ENCODE peak calls at places on chromosomes 3 and 15, in six cellular contexts. One of them, this sample, is unnamed.

GRCh38 chr3:72810659-72811434 is 37.4 kb downstream of the SHQ1 start:
- DNase-seq in tibial artery: no peak
- DNase-seq in AG04450: no peak
- DNase-seq in A549: no peak
- DNase-seq in CD8-positive, alpha-beta T cell: no peak
- DNase-seq in uterus: no peak
- DNase-seq in this sample: no peak

GRCh38 chr3:138921316-138922292 is 25.3 kb downstream of the FOXL2 start:
- DNase-seq in tibial artery: no peak
- DNase-seq in A549: peak; percentile 21
- DNase-seq in uterus: no peak
- DNase-seq in CD8-positive, alpha-beta T cell: no peak
- DNase-seq in AG04450: peak; percentile 52
- DNase-seq in this sample: no peak

GRCh38 chr3:171284308-171285075 is 175.7 kb downstream of the TNIK start:
- DNase-seq in A549: peak; percentile 56
- DNase-seq in uterus: peak; percentile 87
- DNase-seq in AG04450: peak; percentile 89
- DNase-seq in CD8-positive, alpha-beta T cell: no peak
- DNase-seq in tibial artery: peak; percentile 80
- DNase-seq in this sample: peak; percentile 50

GRCh38 chr15:70023769-70024491 is 73.8 kb downstream of the TLE3 start:
- DNase-seq in CD8-positive, alpha-beta T cell: no peak
- DNase-seq in tibial artery: peak; percentile 74
- DNase-seq in AG04450: no peak
- DNase-seq in uterus: peak; percentile 77
- DNase-seq in A549: no peak
- DNase-seq in this sample: peak; percentile 52

GRCh38 chr3:102530443-102531195 is 95.8 kb downstream of the ZPLD1 start:
- DNase-seq in CD8-positive, alpha-beta T cell: no peak
- DNase-seq in AG04450: no peak
- DNase-seq in tibial artery: no peak
- DNase-seq in uterus: no peak
- DNase-seq in A549: peak; percentile 19
- DNase-seq in this sample: no peak

GRCh38 chr3:72273615-72274014 is 488.7 kb upstream of the PROK2 start:
- DNase-seq in AG04450: peak; percentile 80
- DNase-seq in tibial artery: no peak
- DNase-seq in A549: no peak
- DNase-seq in CD8-positive, alpha-beta T cell: no peak
- DNase-seq in uterus: no peak
- DNase-seq in this sample: no peak

GRCh38 chr3:34382859-34383258 is 584.4 kb downstream of the PDCD6IP start:
- DNase-seq in uterus: no peak
- DNase-seq in tibial artery: no peak
- DNase-seq in AG04450: no peak
- DNase-seq in CD8-positive, alpha-beta T cell: no peak
- DNase-seq in A549: no peak
- DNase-seq in this sample: no peak

GRCh38 chr15:101115887-101116680 is 135.8 kb downstream of the CHSY1 start:
- DNase-seq in uterus: peak; percentile 50
- DNase-seq in A549: no peak
- DNase-seq in CD8-positive, alpha-beta T cell: no peak
- DNase-seq in tibial artery: peak; percentile 40
- DNase-seq in AG04450: no peak
- DNase-seq in this sample: peak; percentile 53

GRCh38 chr3:13130464-13131193 is 57.4 kb upstream of the IQSEC1 start:
- DNase-seq in tibial artery: peak; percentile 0
- DNase-seq in AG04450: no peak
- DNase-seq in uterus: no peak
- DNase-seq in A549: no peak
- DNase-seq in CD8-positive, alpha-beta T cell: no peak
- DNase-seq in this sample: no peak

GRCh38 chr15:83747718-83748110 is 93.8 kb downstream of the ADAMTSL3 start:
- DNase-seq in CD8-positive, alpha-beta T cell: no peak
- DNase-seq in tibial artery: no peak
- DNase-seq in AG04450: no peak
- DNase-seq in A549: no peak
- DNase-seq in uterus: no peak
- DNase-seq in this sample: no peak

GRCh38 chr3:52195823-52196331 is 2.1 kb upstream of the ALAS1 start:
- DNase-seq in CD8-positive, alpha-beta T cell: no peak
- DNase-seq in AG04450: no peak
- DNase-seq in A549: no peak
- DNase-seq in uterus: no peak
- DNase-seq in tibial artery: peak; percentile 32
- DNase-seq in this sample: no peak

GRCh38 chr15:58931985-58932384 is 1.5 kb downstream of the SLTM start:
- DNase-seq in AG04450: no peak
- DNase-seq in A549: peak; percentile 22
- DNase-seq in uterus: no peak
- DNase-seq in tibial artery: no peak
- DNase-seq in CD8-positive, alpha-beta T cell: no peak
- DNase-seq in this sample: no peak

GRCh38 chr3:158103131-158103955 is 2.9 kb downstream of the SHOX2 start:
- DNase-seq in uterus: no peak
- DNase-seq in AG04450: no peak
- DNase-seq in A549: no peak
- DNase-seq in tibial artery: peak; percentile 71
- DNase-seq in CD8-positive, alpha-beta T cell: no peak
- DNase-seq in this sample: peak; percentile 7

GRCh38 chr3:87268646-87269211 is 7.7 kb downstream of the POU1F1 start:
- DNase-seq in AG04450: no peak
- DNase-seq in A549: no peak
- DNase-seq in tibial artery: no peak
- DNase-seq in uterus: no peak
- DNase-seq in CD8-positive, alpha-beta T cell: no peak
- DNase-seq in this sample: no peak

GRCh38 chr3:21801631-21802030 is 50.6 kb upstream of the ZNF385D start:
- DNase-seq in A549: no peak
- DNase-seq in tibial artery: no peak
- DNase-seq in AG04450: no peak
- DNase-seq in CD8-positive, alpha-beta T cell: no peak
- DNase-seq in uterus: no peak
- DNase-seq in this sample: no peak

GRCh38 chr15:58423858-58424608 is 7.8 kb upstream of the LIPC start:
- DNase-seq in uterus: no peak
- DNase-seq in AG04450: no peak
- DNase-seq in CD8-positive, alpha-beta T cell: no peak
- DNase-seq in tibial artery: no peak
- DNase-seq in A549: no peak
- DNase-seq in this sample: no peak

GRCh38 chr3:115628075-115628412 is 4.7 kb downstream of the GAP43 start:
- DNase-seq in uterus: no peak
- DNase-seq in tibial artery: no peak
- DNase-seq in A549: no peak
- DNase-seq in AG04450: no peak
- DNase-seq in CD8-positive, alpha-beta T cell: no peak
- DNase-seq in this sample: no peak

GRCh38 chr3:87766736-87767135 is 292.1 kb downstream of the CGGBP1 start:
- DNase-seq in A549: no peak
- DNase-seq in tibial artery: no peak
- DNase-seq in CD8-positive, alpha-beta T cell: no peak
- DNase-seq in AG04450: no peak
- DNase-seq in uterus: no peak
- DNase-seq in this sample: no peak

GRCh38 chr3:43867673-43868072 is 176.9 kb downstream of the ABHD5 start:
- DNase-seq in CD8-positive, alpha-beta T cell: no peak
- DNase-seq in A549: peak; percentile 42
- DNase-seq in tibial artery: no peak
- DNase-seq in uterus: no peak
- DNase-seq in AG04450: peak; percentile 33
- DNase-seq in this sample: no peak

DNA sequence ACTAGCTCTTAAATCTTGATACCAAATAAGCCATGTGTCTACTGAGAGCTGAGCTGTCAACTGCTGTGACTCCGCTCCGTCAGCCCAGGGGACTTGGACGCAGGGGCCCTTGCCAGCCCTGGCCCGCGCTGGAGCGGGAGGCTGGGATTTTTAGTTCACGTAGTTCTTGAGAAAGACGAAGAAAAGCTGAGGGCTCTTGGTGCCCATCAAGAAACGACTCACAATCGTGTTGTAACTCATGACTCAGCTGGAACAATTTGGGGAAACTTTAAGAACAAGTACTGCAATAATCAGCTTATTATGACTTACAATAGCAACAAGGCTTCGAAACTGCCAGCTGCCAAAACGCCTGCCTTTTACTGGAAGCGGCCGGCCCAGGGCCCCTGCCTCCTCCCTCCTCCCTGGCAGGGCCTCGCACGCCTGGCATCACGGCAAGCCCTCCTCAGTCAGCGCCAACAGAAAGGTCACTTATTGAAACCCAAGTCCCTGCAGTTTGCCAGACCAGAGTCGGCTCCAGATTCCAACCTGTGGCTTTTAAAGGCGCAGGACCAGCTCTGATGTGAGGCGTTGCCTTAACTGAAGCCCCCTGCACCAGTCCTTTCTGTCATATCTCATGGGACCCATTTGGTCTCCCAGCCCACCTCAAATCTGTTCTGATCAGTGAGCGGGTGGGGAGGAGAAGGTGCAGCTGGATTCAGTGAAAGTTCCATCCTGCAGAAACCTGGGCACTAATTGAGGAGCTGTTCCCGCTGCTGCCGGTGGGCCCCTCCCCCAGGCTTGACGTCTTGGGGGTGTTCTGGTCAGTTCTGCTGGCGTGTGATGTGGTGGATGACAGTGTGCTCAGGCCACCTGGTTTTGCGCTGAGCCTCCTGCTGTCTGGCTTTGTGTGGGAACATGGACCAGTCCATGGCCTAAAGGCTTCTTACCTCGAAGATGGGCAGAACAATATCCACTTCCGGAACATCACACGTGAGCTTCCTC is 60.1 kb downstream of the RGMA start:
- DNase-seq in A549: no peak
- DNase-seq in tibial artery: peak; percentile 93
- DNase-seq in AG04450: peak; percentile 77
- DNase-seq in uterus: peak; percentile 78
- DNase-seq in CD8-positive, alpha-beta T cell: no peak
- DNase-seq in this sample: peak; percentile 86
- H3K27ac ChIP-seq in A549: no peak overlapping the region
- H3K27ac ChIP-seq in tibial artery: peak overlapping the region; percentile 93
- H3K27ac ChIP-seq in AG04450: peak overlapping the region; percentile 94
- H3K27ac ChIP-seq in uterus: peak overlapping the region; percentile 68
- H3K27ac ChIP-seq in CD8-positive, alpha-beta T cell: no peak overlapping the region
- H3K27ac ChIP-seq in this sample: peak overlapping the region; percentile 88

GRCh38 chr15:94229591-94230365 is 1.6 kb upstream of the MCTP2 start:
- DNase-seq in A549: no peak
- DNase-seq in uterus: no peak
- DNase-seq in CD8-positive, alpha-beta T cell: no peak
- DNase-seq in tibial artery: no peak
- DNase-seq in AG04450: no peak
- DNase-seq in this sample: no peak

GRCh38 chr15:94230436-94230885 is 900 bp upstream of the MCTP2 start:
- DNase-seq in A549: no peak
- DNase-seq in tibial artery: no peak
- DNase-seq in AG04450: no peak
- DNase-seq in CD8-positive, alpha-beta T cell: no peak
- DNase-seq in uterus: no peak
- DNase-seq in this sample: no peak

GRCh38 chr15:94232107-94232506 is 746 bp downstream of the MCTP2 start:
- DNase-seq in CD8-positive, alpha-beta T cell: no peak
- DNase-seq in tibial artery: no peak
- DNase-seq in uterus: no peak
- DNase-seq in AG04450: no peak
- DNase-seq in A549: no peak
- DNase-seq in this sample: no peak

GRCh38 chr15:94231728-94232086 is 346 bp downstream of the MCTP2 start:
- DNase-seq in AG04450: no peak
- DNase-seq in uterus: no peak
- DNase-seq in tibial artery: peak; percentile 20
- DNase-seq in CD8-positive, alpha-beta T cell: peak; percentile 1
- DNase-seq in A549: no peak
- DNase-seq in this sample: no peak

DNA sequence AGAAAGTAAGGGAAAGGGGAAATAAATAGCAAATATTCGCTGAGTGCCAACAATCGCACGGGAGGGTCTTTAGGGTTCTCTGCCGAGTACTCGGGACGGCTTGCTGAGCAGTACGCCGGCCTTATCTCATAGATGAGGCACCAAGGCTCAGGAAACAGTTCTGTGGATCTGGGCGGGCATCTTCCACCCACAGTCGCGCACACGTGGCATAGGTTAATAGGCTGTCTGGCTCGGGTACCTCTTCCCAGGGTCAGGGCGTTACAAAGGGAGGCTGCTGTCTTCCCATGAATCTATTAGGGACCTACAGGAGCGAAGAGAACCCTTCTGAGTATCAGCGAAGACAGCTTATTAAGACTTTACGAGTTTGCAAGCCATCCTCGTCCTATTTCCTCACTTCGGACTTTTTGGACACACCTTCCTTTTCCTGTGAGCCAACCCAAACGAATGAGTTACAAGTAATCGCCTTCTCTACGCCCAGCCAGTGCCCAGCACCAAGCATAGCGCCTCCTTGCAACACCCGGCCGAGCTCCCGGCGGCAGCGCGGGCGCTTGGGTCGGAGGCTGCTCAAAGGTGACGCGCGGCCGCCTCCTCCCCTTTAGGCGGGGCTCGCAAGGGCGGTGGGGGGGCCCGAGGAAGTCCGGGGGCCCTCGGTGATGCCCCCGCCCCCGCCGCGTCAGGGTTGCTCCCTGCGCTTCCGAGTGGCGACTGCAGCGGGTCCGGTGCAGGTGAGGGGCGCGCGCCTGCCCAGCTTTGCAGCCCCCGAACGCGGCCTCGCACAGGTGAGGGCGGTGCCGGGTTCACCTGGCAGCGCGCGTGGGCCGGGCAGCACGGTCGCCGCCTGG is at the start of gene MCTP2:
- DNase-seq in uterus: peak; percentile 54
- DNase-seq in A549: peak; percentile 11
- DNase-seq in CD8-positive, alpha-beta T cell: peak; percentile 66
- DNase-seq in tibial artery: peak; percentile 48
- DNase-seq in AG04450: peak; percentile 39
- DNase-seq in this sample: peak; percentile 34
- H3K27ac ChIP-seq in uterus: peak within 1 kb of the TSS; percentile 5
- H3K27ac ChIP-seq in A549: no peak within 1 kb of the TSS
- H3K27ac ChIP-seq in CD8-positive, alpha-beta T cell: peak within 1 kb of the TSS; percentile 80
- H3K27ac ChIP-seq in tibial artery: no peak within 1 kb of the TSS
- H3K27ac ChIP-seq in AG04450: peak within 1 kb of the TSS; percentile 84
- H3K27ac ChIP-seq in this sample: no peak within 1 kb of the TSS

GRCh38 chr15:66713843-66714508 is 11.9 kb downstream of the SMAD6 start:
- DNase-seq in CD8-positive, alpha-beta T cell: no peak
- DNase-seq in A549: no peak
- DNase-seq in uterus: no peak
- DNase-seq in tibial artery: no peak
- DNase-seq in AG04450: no peak
- DNase-seq in this sample: no peak
- H3K27ac ChIP-seq in CD8-positive, alpha-beta T cell: no peak overlapping the region
- H3K27ac ChIP-seq in A549: peak overlapping the region; percentile 31
- H3K27ac ChIP-seq in uterus: peak overlapping the region; percentile 42
- H3K27ac ChIP-seq in tibial artery: peak overlapping the region; percentile 66
- H3K27ac ChIP-seq in AG04450: no peak overlapping the region
- H3K27ac ChIP-seq in this sample: no peak overlapping the region

GRCh38 chr3:188369526-188369925 is 215.6 kb downstream of the LPP start:
- DNase-seq in A549: no peak
- DNase-seq in CD8-positive, alpha-beta T cell: no peak
- DNase-seq in AG04450: no peak
- DNase-seq in uterus: no peak
- DNase-seq in tibial artery: no peak
- DNase-seq in this sample: no peak
- H3K27ac ChIP-seq in A549: no peak overlapping the region
- H3K27ac ChIP-seq in CD8-positive, alpha-beta T cell: no peak overlapping the region
- H3K27ac ChIP-seq in AG04450: no peak overlapping the region
- H3K27ac ChIP-seq in uterus: peak overlapping the region; percentile 59
- H3K27ac ChIP-seq in tibial artery: no peak overlapping the region
- H3K27ac ChIP-seq in this sample: no peak overlapping the region

This sample was measured in heart right ventricle.